ENCODE peak calls at places on chromosomes 2 and 18, in seven cellular contexts. One of them, this sample, is unnamed.

GRCh38 chr18:48749768-48750167 is 201.0 kb downstream of the SMAD7 start:
- DNase-seq in frontal cortex: no peak
- DNase-seq in substantia nigra: no peak
- DNase-seq in activated T-helper 1 cell treated with anti-CD3 and anti-CD28 coated beads, Interleukin-2, amount 50 U/mL, for 16 hours: no peak
- DNase-seq in colonic mucosa: no peak
- DNase-seq in cardiac fibroblast: peak; percentile 82
- DNase-seq in AG08395: peak; percentile 84
- DNase-seq in this sample: no peak

GRCh38 chr18:70284976-70285610 is 3.8 kb upstream of the SOCS6 start:
- DNase-seq in frontal cortex: no peak
- DNase-seq in substantia nigra: no peak
- DNase-seq in activated T-helper 1 cell treated with anti-CD3 and anti-CD28 coated beads, Interleukin-2, amount 50 U/mL, for 16 hours: no peak
- DNase-seq in colonic mucosa: no peak
- DNase-seq in cardiac fibroblast: no peak
- DNase-seq in AG08395: no peak
- DNase-seq in this sample: no peak

GRCh38 chr2:232420463-232421188 is 14.0 kb downstream of the ALPG start:
- DNase-seq in frontal cortex: peak; percentile 45
- DNase-seq in substantia nigra: no peak
- DNase-seq in activated T-helper 1 cell treated with anti-CD3 and anti-CD28 coated beads, Interleukin-2, amount 50 U/mL, for 16 hours: no peak
- DNase-seq in colonic mucosa: peak; percentile 59
- DNase-seq in cardiac fibroblast: peak; percentile 7
- DNase-seq in AG08395: no peak
- DNase-seq in this sample: peak; percentile 58

GRCh38 chr2:216596234-216596985 is 36.8 kb upstream of the IGFBP2 start:
- DNase-seq in frontal cortex: no peak
- DNase-seq in substantia nigra: no peak
- DNase-seq in activated T-helper 1 cell treated with anti-CD3 and anti-CD28 coated beads, Interleukin-2, amount 50 U/mL, for 16 hours: no peak
- DNase-seq in colonic mucosa: no peak
- DNase-seq in cardiac fibroblast: peak; percentile 53
- DNase-seq in AG08395: peak; percentile 80
- DNase-seq in this sample: no peak

GRCh38 chr2:158325031-158325781 is 131.3 kb downstream of the CCDC148 start:
- DNase-seq in frontal cortex: no peak
- DNase-seq in substantia nigra: no peak
- DNase-seq in activated T-helper 1 cell treated with anti-CD3 and anti-CD28 coated beads, Interleukin-2, amount 50 U/mL, for 16 hours: no peak
- DNase-seq in colonic mucosa: no peak
- DNase-seq in cardiac fibroblast: peak; percentile 38
- DNase-seq in AG08395: peak; percentile 66
- DNase-seq in this sample: no peak

GRCh38 chr18:79851981-79852380 is 54.2 kb downstream of the KCNG2 start:
- DNase-seq in frontal cortex: no peak
- DNase-seq in substantia nigra: no peak
- DNase-seq in activated T-helper 1 cell treated with anti-CD3 and anti-CD28 coated beads, Interleukin-2, amount 50 U/mL, for 16 hours: no peak
- DNase-seq in colonic mucosa: no peak
- DNase-seq in cardiac fibroblast: no peak
- DNase-seq in AG08395: no peak
- DNase-seq in this sample: no peak

GRCh38 chr2:191690327-191690726 is 12.4 kb downstream of the NABP1 start:
- DNase-seq in frontal cortex: no peak
- DNase-seq in substantia nigra: no peak
- DNase-seq in activated T-helper 1 cell treated with anti-CD3 and anti-CD28 coated beads, Interleukin-2, amount 50 U/mL, for 16 hours: no peak
- DNase-seq in colonic mucosa: no peak
- DNase-seq in cardiac fibroblast: no peak
- DNase-seq in AG08395: no peak
- DNase-seq in this sample: no peak

GRCh38 chr2:71603311-71603794 is 150.0 kb downstream of the DYSF start:
- DNase-seq in frontal cortex: no peak
- DNase-seq in substantia nigra: no peak
- DNase-seq in activated T-helper 1 cell treated with anti-CD3 and anti-CD28 coated beads, Interleukin-2, amount 50 U/mL, for 16 hours: no peak
- DNase-seq in colonic mucosa: no peak
- DNase-seq in cardiac fibroblast: peak; percentile 20
- DNase-seq in AG08395: no peak
- DNase-seq in this sample: peak; percentile 45

GRCh38 chr2:60890393-60890707 is 9.0 kb downstream of the REL start:
- DNase-seq in frontal cortex: no peak
- DNase-seq in substantia nigra: no peak
- DNase-seq in activated T-helper 1 cell treated with anti-CD3 and anti-CD28 coated beads, Interleukin-2, amount 50 U/mL, for 16 hours: no peak
- DNase-seq in colonic mucosa: no peak
- DNase-seq in cardiac fibroblast: no peak
- DNase-seq in AG08395: no peak
- DNase-seq in this sample: no peak

GRCh38 chr2:196176142-196176738 is 4.9 kb upstream of the STK17B start:
- DNase-seq in frontal cortex: no peak
- DNase-seq in substantia nigra: no peak
- DNase-seq in activated T-helper 1 cell treated with anti-CD3 and anti-CD28 coated beads, Interleukin-2, amount 50 U/mL, for 16 hours: peak; percentile 57
- DNase-seq in colonic mucosa: peak; percentile 38
- DNase-seq in cardiac fibroblast: no peak
- DNase-seq in AG08395: no peak
- DNase-seq in this sample: no peak

GRCh38 chr2:195312662-195313061 is 344.4 kb upstream of the SLC39A10 start:
- DNase-seq in frontal cortex: no peak
- DNase-seq in substantia nigra: no peak
- DNase-seq in activated T-helper 1 cell treated with anti-CD3 and anti-CD28 coated beads, Interleukin-2, amount 50 U/mL, for 16 hours: no peak
- DNase-seq in colonic mucosa: no peak
- DNase-seq in cardiac fibroblast: no peak
- DNase-seq in AG08395: no peak
- DNase-seq in this sample: no peak

GRCh38 chr18:49768051-49768391 is 45.3 kb downstream of the ACAA2 start:
- DNase-seq in frontal cortex: no peak
- DNase-seq in substantia nigra: peak; percentile 20
- DNase-seq in activated T-helper 1 cell treated with anti-CD3 and anti-CD28 coated beads, Interleukin-2, amount 50 U/mL, for 16 hours: no peak
- DNase-seq in colonic mucosa: peak; percentile 70
- DNase-seq in cardiac fibroblast: peak; percentile 81
- DNase-seq in AG08395: peak; percentile 51
- DNase-seq in this sample: no peak

GRCh38 chr2:11746807-11747459 is 501 bp downstream of the LPIN1 start:
- DNase-seq in frontal cortex: no peak
- DNase-seq in substantia nigra: no peak
- DNase-seq in activated T-helper 1 cell treated with anti-CD3 and anti-CD28 coated beads, Interleukin-2, amount 50 U/mL, for 16 hours: no peak
- DNase-seq in colonic mucosa: peak; percentile 66
- DNase-seq in cardiac fibroblast: peak; percentile 36
- DNase-seq in AG08395: no peak
- DNase-seq in this sample: no peak

GRCh38 chr18:40124107-40124506 is 1830.9 kb upstream of the PIK3C3 start:
- DNase-seq in frontal cortex: no peak
- DNase-seq in substantia nigra: no peak
- DNase-seq in activated T-helper 1 cell treated with anti-CD3 and anti-CD28 coated beads, Interleukin-2, amount 50 U/mL, for 16 hours: no peak
- DNase-seq in colonic mucosa: no peak
- DNase-seq in cardiac fibroblast: peak; percentile 77
- DNase-seq in AG08395: no peak
- DNase-seq in this sample: no peak

GRCh38 chr2:109591236-109591635 is 22.5 kb downstream of the SEPTIN10 start:
- DNase-seq in frontal cortex: no peak
- DNase-seq in substantia nigra: no peak
- DNase-seq in activated T-helper 1 cell treated with anti-CD3 and anti-CD28 coated beads, Interleukin-2, amount 50 U/mL, for 16 hours: no peak
- DNase-seq in colonic mucosa: no peak
- DNase-seq in cardiac fibroblast: no peak
- DNase-seq in AG08395: peak; percentile 6
- DNase-seq in this sample: no peak

GRCh38 chr2:70529663-70530062 is 24.0 kb downstream of the TGFA start:
- DNase-seq in frontal cortex: no peak
- DNase-seq in substantia nigra: no peak
- DNase-seq in activated T-helper 1 cell treated with anti-CD3 and anti-CD28 coated beads, Interleukin-2, amount 50 U/mL, for 16 hours: no peak
- DNase-seq in colonic mucosa: no peak
- DNase-seq in cardiac fibroblast: no peak
- DNase-seq in AG08395: no peak
- DNase-seq in this sample: no peak

GRCh38 chr2:240578488-240578887 is 8.0 kb upstream of the CAPN10 start:
- DNase-seq in frontal cortex: no peak
- DNase-seq in substantia nigra: no peak
- DNase-seq in activated T-helper 1 cell treated with anti-CD3 and anti-CD28 coated beads, Interleukin-2, amount 50 U/mL, for 16 hours: no peak
- DNase-seq in colonic mucosa: no peak
- DNase-seq in cardiac fibroblast: no peak
- DNase-seq in AG08395: no peak
- DNase-seq in this sample: no peak

GRCh38 chr2:168201722-168202121 is 45.7 kb downstream of the STK39 start:
- DNase-seq in frontal cortex: no peak
- DNase-seq in substantia nigra: no peak
- DNase-seq in activated T-helper 1 cell treated with anti-CD3 and anti-CD28 coated beads, Interleukin-2, amount 50 U/mL, for 16 hours: no peak
- DNase-seq in colonic mucosa: no peak
- DNase-seq in cardiac fibroblast: no peak
- DNase-seq in AG08395: no peak
- DNase-seq in this sample: no peak

GRCh38 chr2:96463119-96463518 is 42.0 kb downstream of the NEURL3 start:
- DNase-seq in frontal cortex: no peak
- DNase-seq in substantia nigra: no peak
- DNase-seq in activated T-helper 1 cell treated with anti-CD3 and anti-CD28 coated beads, Interleukin-2, amount 50 U/mL, for 16 hours: no peak
- DNase-seq in colonic mucosa: no peak
- DNase-seq in cardiac fibroblast: no peak
- DNase-seq in AG08395: no peak
- DNase-seq in this sample: no peak

GRCh38 chr2:55771612-55772011 is 78.0 kb upstream of the PNPT1 start:
- DNase-seq in frontal cortex: peak; percentile 27
- DNase-seq in substantia nigra: no peak
- DNase-seq in activated T-helper 1 cell treated with anti-CD3 and anti-CD28 coated beads, Interleukin-2, amount 50 U/mL, for 16 hours: no peak
- DNase-seq in colonic mucosa: no peak
- DNase-seq in cardiac fibroblast: peak; percentile 78
- DNase-seq in AG08395: peak; percentile 45
- DNase-seq in this sample: no peak

GRCh38 chr2:47771211-47771610 is 11.7 kb upstream of the MSH6 start:
- DNase-seq in frontal cortex: no peak
- DNase-seq in substantia nigra: peak; percentile 69
- DNase-seq in activated T-helper 1 cell treated with anti-CD3 and anti-CD28 coated beads, Interleukin-2, amount 50 U/mL, for 16 hours: no peak
- DNase-seq in colonic mucosa: no peak
- DNase-seq in cardiac fibroblast: peak; percentile 99
- DNase-seq in AG08395: peak; percentile 58
- DNase-seq in this sample: no peak

GRCh38 chr2:182548031-182548950 is 121.5 kb upstream of the PDE1A start:
- DNase-seq in frontal cortex: no peak
- DNase-seq in substantia nigra: no peak
- DNase-seq in activated T-helper 1 cell treated with anti-CD3 and anti-CD28 coated beads, Interleukin-2, amount 50 U/mL, for 16 hours: no peak
- DNase-seq in colonic mucosa: no peak
- DNase-seq in cardiac fibroblast: peak; percentile 21
- DNase-seq in AG08395: no peak
- DNase-seq in this sample: no peak

GRCh38 chr2:160165095-160165494 is 35.0 kb downstream of the ITGB6 start:
- DNase-seq in frontal cortex: no peak
- DNase-seq in substantia nigra: no peak
- DNase-seq in activated T-helper 1 cell treated with anti-CD3 and anti-CD28 coated beads, Interleukin-2, amount 50 U/mL, for 16 hours: no peak
- DNase-seq in colonic mucosa: no peak
- DNase-seq in cardiac fibroblast: no peak
- DNase-seq in AG08395: no peak
- DNase-seq in this sample: no peak

GRCh38 chr2:235333076-235333475 is 160.8 kb upstream of the AGAP1 start:
- DNase-seq in frontal cortex: no peak
- DNase-seq in substantia nigra: no peak
- DNase-seq in activated T-helper 1 cell treated with anti-CD3 and anti-CD28 coated beads, Interleukin-2, amount 50 U/mL, for 16 hours: no peak
- DNase-seq in colonic mucosa: no peak
- DNase-seq in cardiac fibroblast: no peak
- DNase-seq in AG08395: no peak
- DNase-seq in this sample: no peak

This sample was measured in lower lobe of right lung.